ENCODE peak calls at places on chromosome 1, in six cellular contexts. One of them, this sample, is unnamed.

GRCh38 chr1:75550559-75550958 is 60.4 kb downstream of the SLC44A5 start:
- DNase-seq in psoas muscle: no peak
- DNase-seq in cardiac fibroblast: no peak
- DNase-seq in prostate gland: no peak
- DNase-seq in Karpas-422: no peak
- DNase-seq in right atrium auricular region: no peak
- DNase-seq in this sample: no peak

GRCh38 chr1:169782596-169782995 is 12.1 kb downstream of the METTL18 start:
- DNase-seq in prostate gland: no peak
- DNase-seq in Karpas-422: no peak
- DNase-seq in psoas muscle: no peak
- DNase-seq in right atrium auricular region: no peak
- DNase-seq in cardiac fibroblast: no peak
- DNase-seq in this sample: no peak

GRCh38 chr1:201264554-201264953 is 18.8 kb upstream of the PKP1 start:
- DNase-seq in right atrium auricular region: peak
- DNase-seq in psoas muscle: no peak
- DNase-seq in prostate gland: no peak
- DNase-seq in cardiac fibroblast: no peak
- DNase-seq in Karpas-422: no peak
- DNase-seq in this sample: no peak

GRCh38 chr1:238052496-238053266 is 162.0 kb upstream of the ZP4 start:
- DNase-seq in Karpas-422: no peak
- DNase-seq in prostate gland: no peak
- DNase-seq in psoas muscle: no peak
- DNase-seq in right atrium auricular region: no peak
- DNase-seq in cardiac fibroblast: no peak
- DNase-seq in this sample: no peak

GRCh38 chr1:151282883-151283725 is 1.0 kb downstream of the ZNF687 start:
- DNase-seq in psoas muscle: peak
- DNase-seq in prostate gland: no peak
- DNase-seq in Karpas-422: peak
- DNase-seq in right atrium auricular region: no peak
- DNase-seq in cardiac fibroblast: no peak
- DNase-seq in this sample: no peak

GRCh38 chr1:111366256-111366655 is 61.3 kb downstream of the OVGP1 start:
- DNase-seq in right atrium auricular region: no peak
- DNase-seq in prostate gland: no peak
- DNase-seq in Karpas-422: no peak
- DNase-seq in cardiac fibroblast: peak
- DNase-seq in psoas muscle: no peak
- DNase-seq in this sample: no peak

GRCh38 chr1:241839369-241839990 is 8.5 kb upstream of the EXO1 start:
- DNase-seq in cardiac fibroblast: no peak
- DNase-seq in right atrium auricular region: no peak
- DNase-seq in prostate gland: no peak
- DNase-seq in Karpas-422: no peak
- DNase-seq in psoas muscle: no peak
- DNase-seq in this sample: no peak

GRCh38 chr1:30727796-30728195 is 4.4 kb upstream of the MATN1 start:
- DNase-seq in Karpas-422: no peak
- DNase-seq in right atrium auricular region: no peak
- DNase-seq in prostate gland: no peak
- DNase-seq in psoas muscle: no peak
- DNase-seq in cardiac fibroblast: peak
- DNase-seq in this sample: no peak

GRCh38 chr1:24656046-24656445 is 12.9 kb downstream of the SRRM1 start:
- DNase-seq in psoas muscle: no peak
- DNase-seq in Karpas-422: no peak
- DNase-seq in cardiac fibroblast: no peak
- DNase-seq in right atrium auricular region: no peak
- DNase-seq in prostate gland: no peak
- DNase-seq in this sample: no peak

GRCh38 chr1:90340604-90341003 is 345.7 kb downstream of the ZNF326 start:
- DNase-seq in prostate gland: no peak
- DNase-seq in cardiac fibroblast: no peak
- DNase-seq in right atrium auricular region: no peak
- DNase-seq in psoas muscle: no peak
- DNase-seq in Karpas-422: no peak
- DNase-seq in this sample: no peak

GRCh38 chr1:209900734-209901133 is 37.3 kb upstream of the SYT14 start:
- DNase-seq in right atrium auricular region: no peak
- DNase-seq in cardiac fibroblast: peak
- DNase-seq in psoas muscle: no peak
- DNase-seq in Karpas-422: no peak
- DNase-seq in prostate gland: no peak
- DNase-seq in this sample: no peak

GRCh38 chr1:200506471-200506870 is 96.6 kb upstream of the ZNF281 start:
- DNase-seq in prostate gland: no peak
- DNase-seq in psoas muscle: no peak
- DNase-seq in right atrium auricular region: no peak
- DNase-seq in cardiac fibroblast: no peak
- DNase-seq in Karpas-422: no peak
- DNase-seq in this sample: no peak

GRCh38 chr1:108819878-108820277 is 37.0 kb downstream of the AKNAD1 start:
- DNase-seq in psoas muscle: peak
- DNase-seq in prostate gland: no peak
- DNase-seq in right atrium auricular region: no peak
- DNase-seq in cardiac fibroblast: no peak
- DNase-seq in Karpas-422: no peak
- DNase-seq in this sample: no peak

GRCh38 chr1:171740987-171741871 is 636 bp downstream of the VAMP4 start:
- DNase-seq in cardiac fibroblast: peak
- DNase-seq in psoas muscle: peak
- DNase-seq in prostate gland: peak
- DNase-seq in Karpas-422: peak
- DNase-seq in right atrium auricular region: no peak
- DNase-seq in this sample: no peak

GRCh38 chr1:232591344-232591743 is 38.6 kb downstream of the SIPA1L2 start:
- DNase-seq in cardiac fibroblast: no peak
- DNase-seq in prostate gland: no peak
- DNase-seq in psoas muscle: no peak
- DNase-seq in Karpas-422: no peak
- DNase-seq in right atrium auricular region: no peak
- DNase-seq in this sample: no peak

GRCh38 chr1:231319080-231319479 is 18.6 kb downstream of the EXOC8 start:
- DNase-seq in psoas muscle: no peak
- DNase-seq in cardiac fibroblast: no peak
- DNase-seq in right atrium auricular region: no peak
- DNase-seq in prostate gland: no peak
- DNase-seq in Karpas-422: no peak
- DNase-seq in this sample: no peak

GRCh38 chr1:90722874-90723273 is 5.8 kb upstream of the BARHL2 start:
- DNase-seq in Karpas-422: no peak
- DNase-seq in prostate gland: no peak
- DNase-seq in right atrium auricular region: no peak
- DNase-seq in psoas muscle: no peak
- DNase-seq in cardiac fibroblast: no peak
- DNase-seq in this sample: no peak

GRCh38 chr1:168428063-168428731 is 115.6 kb downstream of the XCL2 start:
- DNase-seq in right atrium auricular region: no peak
- DNase-seq in psoas muscle: peak
- DNase-seq in cardiac fibroblast: peak
- DNase-seq in Karpas-422: no peak
- DNase-seq in prostate gland: no peak
- DNase-seq in this sample: no peak

GRCh38 chr1:54329337-54329954 is 76.7 kb downstream of the SSBP3 start:
- DNase-seq in right atrium auricular region: no peak
- DNase-seq in Karpas-422: no peak
- DNase-seq in prostate gland: no peak
- DNase-seq in cardiac fibroblast: no peak
- DNase-seq in psoas muscle: no peak
- DNase-seq in this sample: no peak

GRCh38 chr1:17588048-17588781 is 48.7 kb downstream of the ARHGEF10L start:
- DNase-seq in right atrium auricular region: no peak
- DNase-seq in Karpas-422: no peak
- DNase-seq in prostate gland: peak
- DNase-seq in cardiac fibroblast: peak
- DNase-seq in psoas muscle: peak
- DNase-seq in this sample: no peak

GRCh38 chr1:63617450-63617849 is 24.2 kb downstream of the PGM1 start:
- DNase-seq in right atrium auricular region: no peak
- DNase-seq in prostate gland: no peak
- DNase-seq in cardiac fibroblast: no peak
- DNase-seq in Karpas-422: no peak
- DNase-seq in psoas muscle: no peak
- DNase-seq in this sample: no peak

GRCh38 chr1:243996223-243996622 is 54.9 kb upstream of the ZBTB18 start:
- DNase-seq in right atrium auricular region: no peak
- DNase-seq in cardiac fibroblast: no peak
- DNase-seq in Karpas-422: no peak
- DNase-seq in prostate gland: no peak
- DNase-seq in psoas muscle: no peak
- DNase-seq in this sample: no peak

GRCh38 chr1:27070390-27071048 is 57.9 kb upstream of the TENT5B start:
- DNase-seq in psoas muscle: no peak
- DNase-seq in Karpas-422: no peak
- DNase-seq in right atrium auricular region: no peak
- DNase-seq in prostate gland: no peak
- DNase-seq in cardiac fibroblast: no peak
- DNase-seq in this sample: no peak

GRCh38 chr1:56322211-56322610 is 257.2 kb downstream of the PLPP3 start:
- DNase-seq in right atrium auricular region: no peak
- DNase-seq in Karpas-422: no peak
- DNase-seq in psoas muscle: no peak
- DNase-seq in cardiac fibroblast: no peak
- DNase-seq in prostate gland: no peak
- DNase-seq in this sample: no peak
- H3K4me3 ChIP-seq in right atrium auricular region: no peak
- H3K4me3 ChIP-seq in Karpas-422: no peak
- H3K4me3 ChIP-seq in psoas muscle: no peak
- H3K4me3 ChIP-seq in cardiac fibroblast: no peak
- H3K4me3 ChIP-seq in prostate gland: no peak
- H3K4me3 ChIP-seq in this sample: no peak

DNA sequence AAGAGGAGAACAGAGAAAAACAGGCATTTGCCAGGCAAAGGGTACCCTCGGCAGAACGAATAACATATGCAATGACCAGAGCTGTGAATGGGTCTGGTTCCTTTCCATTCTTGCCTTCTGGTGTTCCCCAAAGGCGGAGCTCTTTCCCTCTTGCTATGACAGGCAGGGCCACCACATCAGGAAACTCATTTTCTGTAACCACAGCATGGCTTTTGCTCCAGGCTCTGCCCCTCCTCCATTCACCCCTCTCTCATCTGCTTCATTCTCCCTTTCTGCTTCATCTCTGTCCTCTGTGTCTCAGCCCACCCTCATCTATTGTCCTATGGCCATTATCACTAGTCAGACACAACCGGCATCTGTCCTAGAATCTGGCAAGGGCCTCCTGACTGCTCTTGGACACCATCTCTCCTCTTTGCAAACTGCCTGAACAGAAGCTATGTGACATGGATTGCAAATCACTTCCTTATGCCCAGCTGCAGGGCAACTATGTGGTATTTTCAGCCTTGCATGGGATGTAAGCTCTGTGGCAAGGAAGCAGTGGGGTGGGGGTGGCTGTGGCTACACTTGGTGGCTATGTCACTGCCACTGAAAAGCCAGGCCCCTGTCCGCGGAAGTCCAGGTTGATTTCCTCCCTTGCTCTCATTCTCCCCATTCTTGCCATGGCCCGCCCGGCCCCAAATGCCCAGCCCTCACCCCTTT is 78.8 kb upstream of the ABCD3 start:
- DNase-seq in Karpas-422: no peak
- DNase-seq in psoas muscle: no peak
- DNase-seq in prostate gland: no peak
- DNase-seq in cardiac fibroblast: no peak
- DNase-seq in right atrium auricular region: no peak
- DNase-seq in this sample: no peak
- H3K4me3 ChIP-seq in Karpas-422: no peak
- H3K4me3 ChIP-seq in psoas muscle: no peak
- H3K4me3 ChIP-seq in prostate gland: no peak
- H3K4me3 ChIP-seq in cardiac fibroblast: no peak
- H3K4me3 ChIP-seq in right atrium auricular region: no peak
- H3K4me3 ChIP-seq in this sample: no peak

GRCh38 chr1:226407199-226407496 is 745 bp downstream of the PARP1 start:
- DNase-seq in Karpas-422: no peak
- DNase-seq in right atrium auricular region: no peak
- DNase-seq in prostate gland: no peak
- DNase-seq in cardiac fibroblast: no peak
- DNase-seq in psoas muscle: no peak
- DNase-seq in this sample: no peak

GRCh38 chr1:226405411-226405988 is 2.4 kb downstream of the PARP1 start:
- DNase-seq in right atrium auricular region: no peak
- DNase-seq in cardiac fibroblast: no peak
- DNase-seq in Karpas-422: peak
- DNase-seq in prostate gland: no peak
- DNase-seq in psoas muscle: no peak
- DNase-seq in this sample: no peak

GRCh38 chr1:226407497-226408284 is at the start of gene PARP1:
- DNase-seq in prostate gland: peak
- DNase-seq in Karpas-422: peak
- DNase-seq in right atrium auricular region: peak
- DNase-seq in cardiac fibroblast: peak
- DNase-seq in psoas muscle: peak
- DNase-seq in this sample: peak

GRCh38 chr1:226404904-226405222 is 3.0 kb downstream of the PARP1 start:
- DNase-seq in Karpas-422: no peak
- DNase-seq in right atrium auricular region: no peak
- DNase-seq in cardiac fibroblast: no peak
- DNase-seq in psoas muscle: no peak
- DNase-seq in prostate gland: no peak
- DNase-seq in this sample: no peak

GRCh38 chr1:226406401-226406881 is 1.5 kb downstream of the PARP1 start:
- DNase-seq in right atrium auricular region: no peak
- DNase-seq in cardiac fibroblast: peak
- DNase-seq in prostate gland: peak
- DNase-seq in psoas muscle: no peak
- DNase-seq in Karpas-422: peak
- DNase-seq in this sample: no peak
- H3K4me3 ChIP-seq in right atrium auricular region: peak
- H3K4me3 ChIP-seq in cardiac fibroblast: peak
- H3K4me3 ChIP-seq in prostate gland: peak
- H3K4me3 ChIP-seq in psoas muscle: peak
- H3K4me3 ChIP-seq in Karpas-422: peak
- H3K4me3 ChIP-seq in this sample: peak

DNA sequence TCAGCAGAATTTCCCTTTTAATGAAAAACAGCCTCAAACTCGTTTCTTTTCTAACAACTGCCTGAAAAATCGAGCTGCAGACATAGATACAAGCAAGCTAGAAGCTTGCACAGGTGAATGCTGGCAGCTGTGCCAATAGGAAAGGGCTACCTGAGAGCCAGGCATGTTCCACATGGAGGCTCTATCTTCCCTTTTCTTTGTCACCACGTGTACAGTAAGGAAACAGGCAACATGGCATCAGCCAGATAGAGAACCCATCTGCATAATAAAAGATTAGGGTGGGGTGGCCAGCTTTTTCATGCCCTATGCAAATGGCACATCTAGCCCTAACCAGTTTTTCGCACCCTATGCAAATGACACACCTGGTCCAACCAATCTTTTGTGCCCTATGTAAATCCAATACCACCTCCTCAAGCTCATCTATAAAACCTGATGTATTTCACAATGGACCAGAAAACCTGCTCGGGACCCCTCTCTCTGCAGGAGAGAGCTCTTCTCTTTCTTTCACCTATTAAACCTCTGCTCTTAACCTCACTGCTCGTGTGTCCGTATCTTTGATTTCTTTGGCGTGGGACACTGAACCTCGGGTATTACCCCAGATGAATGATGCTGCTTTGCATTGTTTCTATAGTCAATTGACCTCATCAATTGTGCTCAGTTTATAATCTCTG is 94.0 kb downstream of the SLC30A10 start:
- DNase-seq in Karpas-422: no peak
- DNase-seq in right atrium auricular region: no peak
- DNase-seq in cardiac fibroblast: no peak
- DNase-seq in psoas muscle: no peak
- DNase-seq in prostate gland: no peak
- DNase-seq in this sample: no peak
- H3K4me3 ChIP-seq in Karpas-422: no peak
- H3K4me3 ChIP-seq in right atrium auricular region: no peak
- H3K4me3 ChIP-seq in cardiac fibroblast: no peak
- H3K4me3 ChIP-seq in psoas muscle: no peak
- H3K4me3 ChIP-seq in prostate gland: no peak
- H3K4me3 ChIP-seq in this sample: no peak